ENCODE peak calls at places on chromosomes 4 and X, in ten cellular contexts. One of them, this sample, is unnamed.
A peak's percentile ranks its signal among the peaks of the same experiment; 100 is the strongest.

GRCh38 chr4:5799406-5799805 is 88.4 kb downstream of the EVC start:
- DNase-seq in cardiac muscle cell: no peak
- DNase-seq in aorta: no peak
- DNase-seq in CD8-positive, alpha-beta T cell: no peak
- DNase-seq in A549: no peak
- DNase-seq in CD4-positive, CD25-positive, alpha-beta regulatory T cell: no peak
- DNase-seq in neuronal stem cell: no peak
- DNase-seq in AG04450: no peak
- DNase-seq in left lung: no peak
- DNase-seq in CD4-positive, alpha-beta T cell: no peak
- DNase-seq in this sample: no peak

GRCh38 chr4:21514022-21514421 is 434.6 kb downstream of the KCNIP4 start:
- DNase-seq in cardiac muscle cell: no peak
- DNase-seq in aorta: no peak
- DNase-seq in CD8-positive, alpha-beta T cell: no peak
- DNase-seq in A549: no peak
- DNase-seq in CD4-positive, CD25-positive, alpha-beta regulatory T cell: no peak
- DNase-seq in neuronal stem cell: no peak
- DNase-seq in AG04450: no peak
- DNase-seq in left lung: no peak
- DNase-seq in CD4-positive, alpha-beta T cell: no peak
- DNase-seq in this sample: no peak

GRCh38 chr4:77092832-77093800 is 17.3 kb upstream of the CCNI start:
- DNase-seq in cardiac muscle cell: no peak
- DNase-seq in aorta: no peak
- DNase-seq in CD8-positive, alpha-beta T cell: no peak
- DNase-seq in A549: no peak
- DNase-seq in CD4-positive, CD25-positive, alpha-beta regulatory T cell: no peak
- DNase-seq in neuronal stem cell: no peak
- DNase-seq in AG04450: no peak
- DNase-seq in left lung: no peak
- DNase-seq in CD4-positive, alpha-beta T cell: no peak
- DNase-seq in this sample: no peak

GRCh38 chrX:27987862-27988646 is 6.8 kb upstream of the DCAF8L1 start:
- DNase-seq in cardiac muscle cell: no peak
- DNase-seq in aorta: no peak
- DNase-seq in CD8-positive, alpha-beta T cell: no peak
- DNase-seq in A549: no peak
- DNase-seq in CD4-positive, CD25-positive, alpha-beta regulatory T cell: no peak
- DNase-seq in neuronal stem cell: no peak
- DNase-seq in AG04450: no peak
- DNase-seq in left lung: no peak
- DNase-seq in CD4-positive, alpha-beta T cell: no peak
- DNase-seq in this sample: no peak

GRCh38 chr4:57148177-57148576 is 38.0 kb upstream of the IGFBP7 start:
- DNase-seq in cardiac muscle cell: no peak
- DNase-seq in aorta: no peak
- DNase-seq in CD8-positive, alpha-beta T cell: no peak
- DNase-seq in A549: no peak
- DNase-seq in CD4-positive, CD25-positive, alpha-beta regulatory T cell: no peak
- DNase-seq in neuronal stem cell: no peak
- DNase-seq in AG04450: no peak
- DNase-seq in left lung: no peak
- DNase-seq in CD4-positive, alpha-beta T cell: no peak
- DNase-seq in this sample: no peak

GRCh38 chrX:55008571-55009358 is 8.6 kb downstream of the APEX2 start:
- DNase-seq in cardiac muscle cell: peak; percentile 17
- DNase-seq in aorta: no peak
- DNase-seq in CD8-positive, alpha-beta T cell: no peak
- DNase-seq in A549: no peak
- DNase-seq in CD4-positive, CD25-positive, alpha-beta regulatory T cell: no peak
- DNase-seq in neuronal stem cell: no peak
- DNase-seq in AG04450: no peak
- DNase-seq in left lung: no peak
- DNase-seq in CD4-positive, alpha-beta T cell: no peak
- DNase-seq in this sample: no peak

GRCh38 chr4:10731162-10731561 is 46.6 kb upstream of the CLNK start:
- DNase-seq in cardiac muscle cell: no peak
- DNase-seq in aorta: no peak
- DNase-seq in CD8-positive, alpha-beta T cell: no peak
- DNase-seq in A549: no peak
- DNase-seq in CD4-positive, CD25-positive, alpha-beta regulatory T cell: no peak
- DNase-seq in neuronal stem cell: no peak
- DNase-seq in AG04450: no peak
- DNase-seq in left lung: no peak
- DNase-seq in CD4-positive, alpha-beta T cell: no peak
- DNase-seq in this sample: no peak

GRCh38 chrX:1418901-1419544 is 27.1 kb upstream of the SLC25A6 start:
- DNase-seq in cardiac muscle cell: no peak
- DNase-seq in aorta: peak; percentile 66
- DNase-seq in CD8-positive, alpha-beta T cell: no peak
- DNase-seq in A549: no peak
- DNase-seq in CD4-positive, CD25-positive, alpha-beta regulatory T cell: no peak
- DNase-seq in neuronal stem cell: no peak
- DNase-seq in AG04450: no peak
- DNase-seq in left lung: no peak
- DNase-seq in CD4-positive, alpha-beta T cell: peak; percentile 32
- DNase-seq in this sample: no peak

GRCh38 chrX:40006025-40007017 is 91.4 kb downstream of the BCOR start:
- DNase-seq in cardiac muscle cell: peak; percentile 62
- DNase-seq in aorta: peak; percentile 83
- DNase-seq in CD8-positive, alpha-beta T cell: no peak
- DNase-seq in A549: no peak
- DNase-seq in CD4-positive, CD25-positive, alpha-beta regulatory T cell: no peak
- DNase-seq in neuronal stem cell: no peak
- DNase-seq in AG04450: no peak
- DNase-seq in left lung: no peak
- DNase-seq in CD4-positive, alpha-beta T cell: no peak
- DNase-seq in this sample: peak; percentile 12

GRCh38 chr4:103947617-103948016 is 227.8 kb upstream of the TACR3 start:
- DNase-seq in cardiac muscle cell: no peak
- DNase-seq in aorta: no peak
- DNase-seq in CD8-positive, alpha-beta T cell: no peak
- DNase-seq in A549: no peak
- DNase-seq in CD4-positive, CD25-positive, alpha-beta regulatory T cell: no peak
- DNase-seq in neuronal stem cell: no peak
- DNase-seq in AG04450: no peak
- DNase-seq in left lung: no peak
- DNase-seq in CD4-positive, alpha-beta T cell: no peak
- DNase-seq in this sample: no peak

GRCh38 chrX:16993791-16994318 is 47.4 kb downstream of the REPS2 start:
- DNase-seq in cardiac muscle cell: no peak
- DNase-seq in aorta: no peak
- DNase-seq in CD8-positive, alpha-beta T cell: no peak
- DNase-seq in A549: no peak
- DNase-seq in CD4-positive, CD25-positive, alpha-beta regulatory T cell: no peak
- DNase-seq in neuronal stem cell: no peak
- DNase-seq in AG04450: no peak
- DNase-seq in left lung: no peak
- DNase-seq in CD4-positive, alpha-beta T cell: no peak
- DNase-seq in this sample: no peak

GRCh38 chrX:16990839-16991238 is 44.4 kb downstream of the REPS2 start:
- DNase-seq in cardiac muscle cell: no peak
- DNase-seq in aorta: no peak
- DNase-seq in CD8-positive, alpha-beta T cell: no peak
- DNase-seq in A549: no peak
- DNase-seq in CD4-positive, CD25-positive, alpha-beta regulatory T cell: no peak
- DNase-seq in neuronal stem cell: no peak
- DNase-seq in AG04450: no peak
- DNase-seq in left lung: no peak
- DNase-seq in CD4-positive, alpha-beta T cell: no peak
- DNase-seq in this sample: no peak

GRCh38 chrX:16992411-16992810 is 46.0 kb downstream of the REPS2 start:
- DNase-seq in cardiac muscle cell: no peak
- DNase-seq in aorta: no peak
- DNase-seq in CD8-positive, alpha-beta T cell: no peak
- DNase-seq in A549: no peak
- DNase-seq in CD4-positive, CD25-positive, alpha-beta regulatory T cell: no peak
- DNase-seq in neuronal stem cell: no peak
- DNase-seq in AG04450: no peak
- DNase-seq in left lung: no peak
- DNase-seq in CD4-positive, alpha-beta T cell: no peak
- DNase-seq in this sample: no peak

GRCh38 chrX:16989750-16990149 is 43.3 kb downstream of the REPS2 start:
- DNase-seq in cardiac muscle cell: no peak
- DNase-seq in aorta: no peak
- DNase-seq in CD8-positive, alpha-beta T cell: no peak
- DNase-seq in A549: no peak
- DNase-seq in CD4-positive, CD25-positive, alpha-beta regulatory T cell: no peak
- DNase-seq in neuronal stem cell: no peak
- DNase-seq in AG04450: no peak
- DNase-seq in left lung: no peak
- DNase-seq in CD4-positive, alpha-beta T cell: no peak
- DNase-seq in this sample: no peak

DNA sequence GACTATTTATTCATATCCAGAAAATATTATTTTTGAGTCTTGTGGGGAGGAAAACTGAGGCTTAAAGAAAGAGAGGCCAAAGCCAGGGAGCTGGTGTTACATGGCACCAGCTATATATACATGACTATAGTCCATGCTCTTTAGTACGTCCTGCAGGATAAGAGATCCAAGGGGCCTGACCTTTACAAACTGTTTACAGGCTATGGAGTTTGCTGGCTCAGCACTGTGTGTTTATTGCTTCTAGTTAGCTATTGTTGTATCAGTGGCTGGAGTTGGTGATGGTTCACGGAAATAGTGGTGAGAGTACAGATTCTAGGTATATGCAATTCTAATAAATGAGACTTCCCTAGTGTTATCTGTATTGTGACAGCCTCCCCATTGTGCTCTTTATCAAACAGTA is 46.4 kb downstream of the REPS2 start:
- DNase-seq in cardiac muscle cell: no peak
- DNase-seq in aorta: no peak
- DNase-seq in CD8-positive, alpha-beta T cell: no peak
- DNase-seq in A549: no peak
- DNase-seq in CD4-positive, CD25-positive, alpha-beta regulatory T cell: no peak
- DNase-seq in neuronal stem cell: no peak
- DNase-seq in AG04450: no peak
- DNase-seq in left lung: no peak
- DNase-seq in CD4-positive, alpha-beta T cell: no peak
- DNase-seq in this sample: no peak
- H3K27ac ChIP-seq in cardiac muscle cell: no peak overlapping the region
- H3K27ac ChIP-seq in aorta: no peak overlapping the region
- H3K27ac ChIP-seq in CD8-positive, alpha-beta T cell: no peak overlapping the region
- H3K27ac ChIP-seq in A549: no peak overlapping the region
- H3K27ac ChIP-seq in CD4-positive, CD25-positive, alpha-beta regulatory T cell: no peak overlapping the region
- H3K27ac ChIP-seq in neuronal stem cell: no peak overlapping the region
- H3K27ac ChIP-seq in AG04450: no peak overlapping the region
- H3K27ac ChIP-seq in left lung: no peak overlapping the region
- H3K27ac ChIP-seq in CD4-positive, alpha-beta T cell: no peak overlapping the region
- H3K27ac ChIP-seq in this sample: peak overlapping the region; percentile 1

DNA sequence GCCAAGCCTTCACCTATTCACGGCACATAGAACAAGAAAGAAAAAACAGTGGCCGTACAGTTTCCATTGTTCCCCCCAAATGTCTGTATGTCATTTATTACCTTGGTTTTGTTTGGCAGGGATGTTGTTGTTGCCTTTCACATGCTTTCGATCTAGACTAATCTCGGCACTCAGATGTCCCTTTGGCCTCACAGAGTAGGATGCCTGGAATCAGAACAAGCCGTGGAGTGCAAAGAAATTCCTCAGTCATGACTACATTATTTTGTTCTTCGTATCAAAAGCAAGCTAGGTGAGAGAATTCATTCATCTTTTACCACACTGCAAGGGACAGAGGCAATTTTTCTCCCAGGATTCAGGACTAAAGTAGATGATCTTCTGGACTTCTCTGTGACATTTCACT is 106.9 kb downstream of the SMIM20 start:
- DNase-seq in cardiac muscle cell: no peak
- DNase-seq in aorta: no peak
- DNase-seq in CD8-positive, alpha-beta T cell: no peak
- DNase-seq in A549: no peak
- DNase-seq in CD4-positive, CD25-positive, alpha-beta regulatory T cell: no peak
- DNase-seq in neuronal stem cell: no peak
- DNase-seq in AG04450: peak; percentile 18
- DNase-seq in left lung: no peak
- DNase-seq in CD4-positive, alpha-beta T cell: no peak
- DNase-seq in this sample: no peak
- H3K27ac ChIP-seq in cardiac muscle cell: no peak overlapping the region
- H3K27ac ChIP-seq in aorta: peak overlapping the region; percentile 28
- H3K27ac ChIP-seq in CD8-positive, alpha-beta T cell: no peak overlapping the region
- H3K27ac ChIP-seq in A549: no peak overlapping the region
- H3K27ac ChIP-seq in CD4-positive, CD25-positive, alpha-beta regulatory T cell: no peak overlapping the region
- H3K27ac ChIP-seq in neuronal stem cell: no peak overlapping the region
- H3K27ac ChIP-seq in AG04450: no peak overlapping the region
- H3K27ac ChIP-seq in left lung: peak overlapping the region; percentile 77
- H3K27ac ChIP-seq in CD4-positive, alpha-beta T cell: no peak overlapping the region
- H3K27ac ChIP-seq in this sample: no peak overlapping the region

DNA sequence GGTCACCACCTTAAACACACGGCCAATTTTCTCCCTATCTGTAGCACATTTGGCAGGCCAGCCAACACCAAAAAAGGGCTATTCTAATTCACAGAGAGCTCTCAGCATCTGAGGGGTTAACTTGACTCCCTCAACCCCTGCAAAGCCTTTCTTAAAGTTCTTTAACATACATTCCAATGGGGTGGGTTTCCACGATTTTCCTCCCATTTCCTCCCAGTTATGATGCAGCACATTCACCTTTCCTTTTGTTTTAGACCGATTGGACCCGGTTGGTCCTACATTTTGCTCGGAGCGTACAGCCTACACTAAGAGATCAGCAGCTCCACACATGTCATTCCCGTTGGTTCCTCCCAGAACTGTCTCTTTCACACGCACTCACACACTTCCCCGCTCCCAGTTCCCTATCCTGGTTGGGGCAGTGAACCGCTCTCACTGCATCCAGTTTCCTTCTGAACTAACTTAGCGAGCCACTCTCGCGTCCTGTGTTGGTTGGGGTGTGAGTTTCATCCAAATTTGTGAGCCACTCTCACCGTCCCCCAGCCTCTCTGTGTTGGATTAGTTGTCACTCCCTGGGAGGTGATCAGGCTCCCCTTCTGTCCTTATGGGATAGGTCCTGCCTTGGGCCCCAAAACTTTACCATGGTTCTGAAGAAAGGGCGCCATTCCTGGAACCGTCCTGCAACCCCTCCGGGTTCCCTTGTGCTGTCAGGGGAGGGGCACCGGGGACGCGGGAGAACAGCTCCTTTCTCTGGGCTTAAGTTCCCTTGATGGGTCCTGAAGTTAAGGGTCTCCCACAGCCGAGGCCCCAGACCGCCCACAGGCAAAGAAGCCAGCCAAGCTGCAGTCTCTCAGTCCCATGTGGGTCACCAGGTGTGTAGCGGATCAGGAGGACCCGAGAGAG is 45.1 kb downstream of the UGT2A3 start:
- DNase-seq in cardiac muscle cell: no peak
- DNase-seq in aorta: peak; percentile 62
- DNase-seq in CD8-positive, alpha-beta T cell: no peak
- DNase-seq in A549: no peak
- DNase-seq in CD4-positive, CD25-positive, alpha-beta regulatory T cell: no peak
- DNase-seq in neuronal stem cell: peak; percentile 5
- DNase-seq in AG04450: no peak
- DNase-seq in left lung: no peak
- DNase-seq in CD4-positive, alpha-beta T cell: no peak
- DNase-seq in this sample: no peak
- H3K27ac ChIP-seq in cardiac muscle cell: no peak overlapping the region
- H3K27ac ChIP-seq in aorta: no peak overlapping the region
- H3K27ac ChIP-seq in CD8-positive, alpha-beta T cell: no peak overlapping the region
- H3K27ac ChIP-seq in A549: peak overlapping the region; percentile 86
- H3K27ac ChIP-seq in CD4-positive, CD25-positive, alpha-beta regulatory T cell: no peak overlapping the region
- H3K27ac ChIP-seq in neuronal stem cell: no peak overlapping the region
- H3K27ac ChIP-seq in AG04450: no peak overlapping the region
- H3K27ac ChIP-seq in left lung: no peak overlapping the region
- H3K27ac ChIP-seq in CD4-positive, alpha-beta T cell: no peak overlapping the region
- H3K27ac ChIP-seq in this sample: no peak overlapping the region

GRCh38 chr4:178556796-178557195 is 1114.6 kb upstream of the AGA start:
- DNase-seq in cardiac muscle cell: no peak
- DNase-seq in aorta: no peak
- DNase-seq in CD8-positive, alpha-beta T cell: no peak
- DNase-seq in A549: no peak
- DNase-seq in CD4-positive, CD25-positive, alpha-beta regulatory T cell: no peak
- DNase-seq in neuronal stem cell: no peak
- DNase-seq in AG04450: no peak
- DNase-seq in left lung: no peak
- DNase-seq in CD4-positive, alpha-beta T cell: no peak
- DNase-seq in this sample: no peak
- H3K27ac ChIP-seq in cardiac muscle cell: no peak overlapping the region
- H3K27ac ChIP-seq in aorta: no peak overlapping the region
- H3K27ac ChIP-seq in CD8-positive, alpha-beta T cell: no peak overlapping the region
- H3K27ac ChIP-seq in A549: no peak overlapping the region
- H3K27ac ChIP-seq in CD4-positive, CD25-positive, alpha-beta regulatory T cell: no peak overlapping the region
- H3K27ac ChIP-seq in neuronal stem cell: no peak overlapping the region
- H3K27ac ChIP-seq in AG04450: no peak overlapping the region
- H3K27ac ChIP-seq in left lung: no peak overlapping the region
- H3K27ac ChIP-seq in CD4-positive, alpha-beta T cell: no peak overlapping the region
- H3K27ac ChIP-seq in this sample: no peak overlapping the region